ENCODE peak calls at places on chromosomes 13 and 19, in five cellular contexts. Y, U, D, M and E are unnamed samples.

GRCh38 chr13:24112791-24113190 is 47.7 kb upstream of the SPATA13 start:
- DNase-seq in U (no peak), Y (no peak), M (no peak), D (no peak), E (no peak)

GRCh38 chr19:41871573-41872383 is 5.3 kb upstream of the CD79A start:
- DNase-seq in M (peak), Y (no peak), U (peak), D (no peak), E (peak)

GRCh38 chr13:28282451-28282850 is 144.1 kb downstream of the PAN3 start:
- DNase-seq in D (no peak), Y (no peak), U (no peak), M (no peak), E (no peak)

GRCh38 chr13:21175656-21176194 is 627 bp downstream of the SKA3 start:
- DNase-seq in Y (no peak), M (no peak), U (no peak), D (no peak), E (no peak)

GRCh38 chr19:39557791-39558622 is 18.0 kb upstream of the EID2 start:
- DNase-seq in D (no peak), Y (no peak), M (no peak), U (peak), E (peak)

GRCh38 chr19:53112286-53112685 is 9.1 kb upstream of the ZNF160 start:
- DNase-seq in Y (no peak), D (no peak), M (no peak), U (no peak), E (no peak)

GRCh38 chr13:41634407-41634806 is 177.1 kb downstream of the RGCC start:
- DNase-seq in D (no peak), M (no peak), Y (no peak), U (no peak), E (no peak)

GRCh38 chr19:6806488-6806887 is 34.0 kb downstream of the VAV1 start:
- DNase-seq in U (peak), Y (no peak), D (no peak), M (no peak), E (no peak)

GRCh38 chr13:72820156-72820897 is 38.4 kb downstream of the PIBF1 start:
- DNase-seq in Y (no peak), M (no peak), U (no peak), D (no peak), E (no peak)

GRCh38 chr13:20221772-20222171 is 10.3 kb downstream of the GJB6 start:
- DNase-seq in Y (no peak), M (no peak), D (no peak), U (no peak), E (peak)

GRCh38 chr13:105925496-105925895 is 610.0 kb downstream of the EFNB2 start:
- DNase-seq in U (no peak), D (no peak), M (no peak), Y (no peak), E (peak)

GRCh38 chr13:100506600-100507422 is 81.8 kb downstream of the GGACT start:
- DNase-seq in Y (no peak), M (no peak), D (no peak), U (no peak), E (no peak)

GRCh38 chr19:5997371-5997770 is 19.4 kb upstream of the RANBP3 start:
- DNase-seq in U (no peak), Y (no peak), D (no peak), M (no peak), E (no peak)

GRCh38 chr19:9075064-9075964 is 11.5 kb upstream of the OR1M1 start:
- DNase-seq in D (peak), U (peak), M (peak), Y (no peak), E (peak)

GRCh38 chr13:73984949-73985691 is 149.1 kb downstream of the KLF12 start:
- DNase-seq in D (no peak), U (peak), Y (no peak), M (peak), E (no peak)

GRCh38 chr13:90710355-90710754 is 637.1 kb upstream of the MIR17HG start:
- DNase-seq in M (no peak), U (no peak), D (no peak), Y (no peak), E (no peak)

GRCh38 chr19:6229216-6229913 is 50.4 kb downstream of the MLLT1 start:
- DNase-seq in M (no peak), Y (no peak), U (no peak), D (no peak), E (no peak)

GRCh38 chr13:39623466-39623865 is 20.5 kb upstream of the LHFPL6 start:
- DNase-seq in U (no peak), M (no peak), Y (no peak), D (no peak), E (no peak)

GRCh38 chr13:114268344-114269280 is 12.8 kb upstream of the UPF3A start:
- DNase-seq in U (peak), M (no peak), Y (no peak), D (no peak), E (no peak)

GRCh38 chr19:58399903-58400637 is 4.6 kb downstream of the RNF225 start:
- DNase-seq in U (no peak), Y (no peak), M (no peak), D (no peak), E (no peak)

GRCh38 chr13:65293530-65294198 is 1936.5 kb downstream of the PCDH9 start:
- DNase-seq in D (no peak), U (no peak), M (no peak), Y (no peak), E (no peak)

GRCh38 chr19:58578430-58578925 is 5.3 kb upstream of the MZF1 start:
- DNase-seq in U (no peak), D (no peak), Y (no peak), M (no peak), E (no peak)

GRCh38 chr19:18789883-18790565 is 1.1 kb downstream of the COMP start:
- DNase-seq in D (no peak), U (peak), Y (no peak), M (no peak), E (no peak)

GRCh38 chr19:50485284-50485955 is 8.8 kb upstream of the GARIN5A start:
- DNase-seq in D (no peak), Y (no peak), U (no peak), M (no peak), E (no peak)

GRCh38 chr19:56639217-56639616 is 3.7 kb upstream of the SMIM17 start:
- DNase-seq in U (no peak), M (no peak), Y (no peak), D (no peak), E (peak)

GRCh38 chr13:46775385-46776065 is 21.4 kb downstream of the ESD start:
- DNase-seq in U (no peak), M (no peak), D (no peak), Y (no peak), E (no peak)

GRCh38 chr19:31656507-31656906 is 307.3 kb upstream of the TSHZ3 start:
- DNase-seq in M (no peak), Y (no peak), D (no peak), U (no peak), E (no peak)

GRCh38 chr19:35216833-35217707 is 11.5 kb downstream of the FAM187B start:
- DNase-seq in D (no peak), M (peak), U (peak), Y (no peak), E (peak)

GRCh38 chr19:46392252-46392801 is 21.0 kb downstream of the CCDC8 start:
- DNase-seq in Y (no peak), D (no peak), M (no peak), U (no peak), E (no peak)

DNA sequence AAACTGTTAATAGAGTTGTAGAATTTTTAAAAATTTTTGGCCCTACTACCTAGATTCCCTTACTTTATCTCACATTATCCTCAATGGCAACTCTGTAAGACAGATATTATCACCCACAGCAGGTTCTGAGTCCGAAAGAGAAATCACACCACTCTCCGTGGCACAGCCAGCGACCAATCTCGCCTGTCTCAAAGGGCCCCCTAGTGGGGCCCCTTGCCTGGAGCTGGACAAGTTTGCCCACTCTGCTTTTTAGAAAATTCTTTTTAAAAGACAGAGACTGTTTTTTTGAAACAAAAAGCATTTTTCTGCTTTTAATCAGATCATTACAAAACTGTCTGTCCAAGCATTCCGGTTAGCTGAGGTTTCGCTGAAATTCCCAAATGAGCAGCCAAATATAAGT is 21.7 kb downstream of the PHF11 start:
- DNase-seq in M (no peak), D (no peak), Y (no peak), U (no peak), E (no peak)
- TF ChIP-seq CTCF in M (peak), D (no peak), Y (peak), U (no peak), E (no peak)

GRCh38 chr13:44398606-44399005 is 25.0 kb downstream of the SERP2 start:
- DNase-seq in U (no peak), D (no peak), Y (no peak), M (no peak), E (no peak)
- TF ChIP-seq CTCF in U (no peak), D (no peak), Y (no peak), M (no peak), E (no peak)

GRCh38 chr13:110702591-110703526 is 3.1 kb downstream of the CARS2 start:
- DNase-seq in Y (no peak), M (no peak), U (no peak), D (no peak), E (no peak)

GRCh38 chr13:110705356-110705825 is 525 bp downstream of the CARS2 start:
- DNase-seq in M (no peak), Y (no peak), D (no peak), U (no peak), E (peak)

GRCh38 chr13:110702089-110702488 is 3.8 kb downstream of the CARS2 start:
- DNase-seq in Y (no peak), M (no peak), D (no peak), U (no peak), E (no peak)

GRCh38 chr13:110706570-110707378 is 858 bp upstream of the CARS2 start:
- DNase-seq in D (no peak), U (no peak), M (no peak), Y (no peak), E (no peak)

DNA sequence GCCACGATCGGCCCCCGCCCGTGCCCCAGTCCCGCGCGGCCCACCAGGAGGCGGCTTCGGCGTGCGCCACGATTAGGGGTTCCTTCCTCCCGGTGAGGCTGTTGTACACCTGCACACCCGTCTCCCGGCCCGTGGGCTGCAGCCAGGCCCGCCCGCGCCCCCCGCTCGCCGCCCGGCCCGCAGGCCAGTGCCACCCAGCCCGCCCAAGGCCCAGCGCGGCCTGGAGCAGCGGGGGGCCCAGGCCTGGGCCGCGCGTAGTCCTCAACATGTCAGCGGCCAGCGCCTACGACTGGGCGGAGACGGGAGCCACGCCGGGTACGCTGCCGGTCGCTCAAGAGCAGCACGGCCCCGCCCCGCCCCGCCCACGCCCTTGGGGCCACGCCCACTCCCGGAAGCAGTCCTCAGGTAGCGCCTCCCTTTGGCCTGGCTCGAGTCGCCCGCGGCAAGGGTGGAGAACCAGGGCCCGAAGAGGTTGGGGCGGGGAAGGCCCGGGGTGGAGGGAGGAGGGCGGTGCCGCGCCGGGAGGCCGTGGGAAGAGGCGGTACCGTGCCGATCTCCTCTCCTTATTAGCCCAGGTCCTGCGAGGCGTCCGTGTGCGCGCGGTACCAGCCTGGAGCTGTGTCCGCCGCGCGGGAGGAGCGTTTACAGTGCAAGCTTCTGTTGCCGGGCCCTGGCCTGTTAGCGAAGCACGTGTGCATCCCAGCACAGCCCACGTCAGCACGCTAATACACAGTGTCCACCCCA is at the start of gene CARS2:
- DNase-seq in U (peak), Y (peak), D (peak), M (peak), E (peak)
- TF ChIP-seq CTCF in U (no peak), Y (peak), D (no peak), M (peak), E (no peak)

DNA sequence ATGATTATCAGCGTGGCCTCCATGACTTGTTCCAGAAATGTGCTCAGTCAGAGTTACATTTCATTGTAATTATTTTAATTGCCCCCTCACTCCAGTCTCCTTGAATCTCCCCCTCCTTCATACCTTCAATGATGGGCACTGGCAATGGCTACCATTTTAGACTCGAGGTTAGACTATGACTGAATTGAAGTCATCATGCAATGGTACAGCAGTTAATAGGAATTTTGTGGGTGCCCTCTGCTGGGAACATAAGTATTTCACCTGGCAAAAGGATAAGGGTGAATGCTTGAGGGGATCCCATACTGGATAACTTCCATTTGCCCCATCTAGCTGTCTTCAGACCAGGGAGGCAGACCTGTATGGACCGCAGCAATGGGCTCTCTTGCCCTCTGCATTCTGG is 32.2 kb upstream of the USP12 start:
- DNase-seq in U (peak), D (no peak), M (no peak), Y (no peak), E (peak)
- TF ChIP-seq CTCF in U (no peak), D (peak), M (peak), Y (no peak), E (no peak)

GRCh38 chr19:3368848-3369336 is 2.5 kb downstream of the NFIC start:
- DNase-seq in M (no peak), D (no peak), U (no peak), Y (no peak), E (peak)

GRCh38 chr19:3370214-3370720 is 3.9 kb downstream of the NFIC start:
- DNase-seq in U (no peak), D (peak), M (no peak), Y (no peak), E (no peak)

GRCh38 chr19:3368441-3368795 is 2.0 kb downstream of the NFIC start:
- DNase-seq in M (no peak), Y (no peak), D (peak), U (no peak), E (no peak)

GRCh38 chr19:3370728-3371591 is 4.6 kb downstream of the NFIC start:
- DNase-seq in U (peak), M (no peak), D (no peak), Y (no peak), E (no peak)

DNA sequence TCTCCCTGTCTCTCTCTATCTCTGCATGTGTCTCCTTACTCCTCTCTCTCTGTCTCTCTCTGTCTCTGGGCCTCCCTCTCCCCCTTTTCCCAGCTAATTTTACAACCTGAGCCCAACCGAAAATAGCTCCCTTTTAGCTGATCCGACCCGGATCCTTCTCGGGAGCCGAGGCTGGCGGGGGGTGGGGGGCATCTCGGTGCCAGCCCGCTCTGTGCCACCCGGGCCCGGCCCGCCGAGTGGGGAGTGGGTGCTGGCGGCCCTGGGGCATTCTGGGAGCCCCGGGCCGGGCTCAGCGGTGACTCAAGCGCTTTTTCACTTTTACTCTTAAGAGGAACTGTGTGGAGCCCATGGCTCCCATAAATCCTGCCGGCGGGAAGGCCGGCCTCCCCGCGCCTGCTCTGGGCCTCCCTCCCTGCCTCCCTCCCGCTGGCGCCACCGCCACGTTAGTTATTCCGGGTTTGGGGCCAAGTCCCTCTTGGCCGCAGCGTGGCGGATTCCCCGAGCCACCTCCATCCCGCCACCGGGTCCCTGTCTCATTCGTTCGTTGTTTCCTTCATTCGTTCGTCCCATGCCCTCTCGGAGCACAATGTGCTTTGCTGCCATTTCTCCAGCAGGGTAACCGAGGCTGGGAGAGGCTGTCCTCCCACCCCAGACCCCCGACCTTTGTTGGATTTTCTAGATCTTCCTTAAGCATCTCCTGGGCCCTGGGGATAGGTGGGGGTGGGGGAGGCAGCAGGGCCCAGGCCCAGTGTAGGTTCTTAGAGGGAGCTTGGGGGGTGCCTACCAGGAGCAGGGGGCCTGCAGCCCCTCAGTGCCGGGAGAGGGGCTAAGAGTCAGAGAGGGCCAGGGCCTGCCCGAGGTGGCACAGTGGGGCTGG is 3.2 kb downstream of the NFIC start:
- DNase-seq in U (peak), Y (no peak), M (no peak), D (peak), E (peak)
- TF ChIP-seq CTCF in U (no peak), Y (no peak), M (no peak), D (no peak), E (no peak)

DNA sequence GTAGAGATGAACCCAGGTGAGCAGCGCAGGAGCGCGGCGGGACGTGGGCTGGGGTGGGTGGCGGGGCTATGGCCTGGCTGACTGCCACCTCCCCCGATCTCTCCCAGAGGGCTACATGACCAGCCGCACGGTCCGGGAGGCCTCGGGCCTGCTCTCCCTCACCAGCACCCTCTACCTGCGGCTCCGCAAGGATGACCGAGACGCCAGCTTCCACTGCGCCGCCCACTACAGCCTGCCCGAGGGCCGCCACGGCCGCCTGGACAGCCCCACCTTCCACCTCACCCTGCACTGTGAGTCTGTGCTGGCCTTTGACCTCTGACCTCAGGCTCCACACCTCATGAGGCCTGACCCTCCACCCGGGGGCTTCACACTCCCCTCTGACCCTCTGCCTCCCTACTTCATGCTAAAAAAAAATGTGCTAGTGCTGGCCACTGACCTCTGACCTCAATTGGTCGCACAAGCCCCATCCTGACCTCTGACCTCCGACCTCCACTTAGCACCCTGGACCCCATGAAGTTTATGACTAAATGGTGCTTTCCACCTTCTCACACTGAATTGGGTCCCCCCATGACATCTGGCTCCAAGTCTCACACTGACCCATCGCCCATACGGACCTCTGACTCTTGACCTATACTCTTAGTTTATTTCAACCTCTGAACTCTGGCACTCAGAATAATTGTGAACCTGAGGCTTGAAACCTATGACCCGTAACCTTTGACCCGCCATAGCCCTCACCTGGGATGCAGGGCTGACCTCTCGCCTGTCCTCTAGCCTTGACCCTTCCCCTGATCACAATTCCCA is 4.6 kb downstream of the BCAM start:
- DNase-seq in M (no peak), Y (no peak), U (no peak), D (no peak), E (no peak)
- TF ChIP-seq CTCF in M (no peak), Y (no peak), U (no peak), D (no peak), E (no peak)

DNA sequence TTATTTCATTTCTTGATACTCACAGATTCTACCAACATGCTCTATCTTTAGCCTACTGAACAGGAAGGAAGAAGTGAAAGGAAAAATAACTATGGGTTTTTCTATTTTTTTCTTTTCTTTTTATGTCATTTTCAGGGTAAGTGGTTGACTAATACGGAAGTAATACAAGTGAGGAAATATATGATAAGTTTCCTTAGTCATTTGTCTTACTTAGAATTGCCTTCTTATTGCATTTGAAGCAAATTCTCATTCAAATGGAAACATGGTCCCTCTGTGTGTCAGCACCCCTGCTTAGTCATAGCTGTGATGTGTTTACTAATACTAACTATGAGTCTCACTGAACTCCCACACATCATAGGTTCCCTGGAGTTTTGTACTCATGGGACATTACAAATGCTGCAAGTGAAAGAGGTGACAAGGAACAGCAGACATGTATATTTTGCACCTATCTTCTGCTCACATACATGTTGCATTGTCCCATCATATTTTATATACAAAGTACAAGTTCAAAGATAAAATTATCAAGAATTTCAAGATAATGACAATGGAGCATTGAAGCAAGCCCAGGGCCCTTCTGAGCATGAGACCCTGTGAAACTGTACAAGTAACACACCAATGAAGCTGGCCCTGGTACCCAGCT is 60.1 kb downstream of the DCT start:
- DNase-seq in M (no peak), U (peak), Y (no peak), D (no peak), E (peak)
- TF ChIP-seq CTCF in M (no peak), U (no peak), Y (no peak), D (no peak), E (no peak)